ENCODE peak calls at places on chromosomes 7 and 10, in six cellular contexts. B is H54; A is uterus; N is GM04504; E is cardiac fibroblast; Z is stimulated activated CD8-positive, alpha-beta memory T cell treated with anti-CD3 and anti-CD28 coated beads, Interleukin-4, amount 100 ng/mL, for 24 hours. W is an unnamed sample.

GRCh38 chr7:121416533-121416932 is 20.4 kb upstream of the FAM3C start:
- DNase-seq in Z (no peak), N (no peak), A (no peak), E (no peak), B (no peak), W (no peak)

GRCh38 chr7:48250441-48250951 is 79.2 kb downstream of the ABCA13 start:
- DNase-seq in N (no peak), B (no peak), E (peak), Z (no peak), A (no peak), W (no peak)

GRCh38 chr7:49255061-49255460 is 330.7 kb downstream of the CDC14C start:
- DNase-seq in B (no peak), A (no peak), N (no peak), Z (no peak), E (no peak), W (no peak)

GRCh38 chr10:132774179-132774904 is 11.6 kb downstream of the NKX6-2 start:
- DNase-seq in Z (no peak), N (no peak), B (no peak), E (no peak), A (no peak), W (no peak)

GRCh38 chr7:130379551-130380120 is 658 bp upstream of the CPA1 start:
- DNase-seq in N (no peak), Z (no peak), B (no peak), E (no peak), A (peak), W (no peak)

GRCh38 chr7:143931739-143932138 is 3.3 kb upstream of the OR2F2 start:
- DNase-seq in Z (no peak), B (no peak), N (no peak), E (no peak), A (no peak), W (no peak)

GRCh38 chr7:100516135-100516812 is 22.7 kb upstream of the AGFG2 start:
- DNase-seq in N (peak), A (peak), B (peak), E (peak), Z (peak), W (peak)

GRCh38 chr7:90582164-90582563 is 14.0 kb upstream of the CDK14 start:
- DNase-seq in E (no peak), N (no peak), Z (no peak), A (no peak), B (no peak), W (no peak)

GRCh38 chr10:31426425-31426824 is 107.4 kb downstream of the ZEB1 start:
- DNase-seq in E (peak), A (peak), B (no peak), N (peak), Z (no peak), W (no peak)

GRCh38 chr10:113187066-113187777 is 237.2 kb downstream of the TCF7L2 start:
- DNase-seq in N (no peak), Z (no peak), A (no peak), B (no peak), E (peak), W (peak)

GRCh38 chr7:38169862-38170261 is 8.2 kb upstream of the STARD3NL start:
- DNase-seq in Z (peak), N (peak), A (no peak), B (peak), E (peak), W (peak)

GRCh38 chr7:50577569-50577968 is 12.4 kb upstream of the DDC start:
- DNase-seq in E (no peak), Z (no peak), B (no peak), N (no peak), A (no peak), W (no peak)

GRCh38 chr10:124717911-124718734 is 26.1 kb downstream of the FAM53B start:
- DNase-seq in N (no peak), B (no peak), Z (peak), E (no peak), A (peak), W (peak)

GRCh38 chr10:43013065-43013464 is 63.8 kb upstream of the RET start:
- DNase-seq in E (no peak), N (no peak), Z (no peak), B (no peak), A (no peak), W (no peak)

GRCh38 chr7:23235688-23236280 is 10.8 kb upstream of the GPNMB start:
- DNase-seq in E (peak), A (peak), N (no peak), B (peak), Z (no peak), W (peak)

GRCh38 chr7:101934618-101935017 is 117.2 kb downstream of the CUX1 start:
- DNase-seq in E (no peak), B (no peak), N (no peak), A (no peak), Z (no peak), W (no peak)

GRCh38 chr7:117871778-117872538 is 1.3 kb downstream of the CTTNBP2 start:
- DNase-seq in Z (no peak), E (no peak), B (no peak), A (peak), N (no peak), W (peak)

GRCh38 chr10:103445767-103446567 is 6.2 kb downstream of the CALHM2 start:
- DNase-seq in B (peak), A (peak), N (peak), E (peak), Z (no peak), W (peak)

GRCh38 chr7:124667312-124667711 is 98.3 kb downstream of the GPR37 start:
- DNase-seq in Z (no peak), E (no peak), N (no peak), A (no peak), B (no peak), W (no peak)

GRCh38 chr10:3777876-3778707 is 6.9 kb downstream of the KLF6 start:
- DNase-seq in A (no peak), B (no peak), Z (no peak), E (peak), N (no peak), W (no peak)

GRCh38 chr7:98251251-98251843 is 685 bp downstream of the TECPR1 start:
- DNase-seq in N (no peak), Z (peak), E (peak), B (peak), A (peak), W (peak)

GRCh38 chr10:110772454-110773025 is 99.2 kb upstream of the PDCD4 start:
- DNase-seq in A (no peak), E (no peak), Z (no peak), B (no peak), N (no peak), W (no peak)

GRCh38 chr7:32257632-32258031 is 187.4 kb upstream of the PDE1C start:
- DNase-seq in E (no peak), Z (no peak), B (no peak), N (no peak), A (no peak), W (no peak)